ENCODE peak calls at places on chromosomes 4 and X, in nine cellular contexts. C, F, L, A, M, J, Z, W and S are unnamed samples. For H3K27me3, the result is how much of the 10 kb centered on the place peaks cover.

GRCh38 chrX:10981491-10981890 is 129.6 kb upstream of the HCCS start:
- DNase-seq in C (no peak), F (no peak), L (no peak), A (no peak), M (no peak), J (no peak), Z (no peak), W (no peak), S (no peak)

GRCh38 chrX:97026406-97026805 is 142.7 kb downstream of the RPA4 start:
- DNase-seq in C (no peak), F (no peak), L (peak), A (no peak), M (no peak), J (peak), Z (no peak), W (no peak), S (no peak)

GRCh38 chr4:25159837-25160713 is at the start of gene SEPSECS:
- DNase-seq in C (peak), F (peak), L (peak), A (peak), M (peak), J (peak), Z (peak), W (peak), S (peak)

GRCh38 chr4:7140692-7141069 is 51.7 kb upstream of the SORCS2 start:
- DNase-seq in C (no peak), F (no peak), L (no peak), A (no peak), M (no peak), J (no peak), Z (no peak), W (no peak), S (no peak)

GRCh38 chrX:103585421-103586313 is at the start of gene TCEAL4:
- DNase-seq in C (no peak), F (peak), L (peak), A (peak), M (peak), J (peak), Z (peak), W (no peak), S (no peak)

GRCh38 chrX:39802354-39802753 is 295.4 kb downstream of the BCOR start:
- DNase-seq in C (no peak), F (no peak), L (no peak), A (no peak), M (no peak), J (no peak), Z (no peak), W (no peak), S (no peak)

GRCh38 chr4:123889376-123889945 is 492.9 kb downstream of the SPRY1 start:
- DNase-seq in C (no peak), F (no peak), L (no peak), A (peak), M (no peak), J (no peak), Z (no peak), W (no peak), S (no peak)

GRCh38 chrX:120426599-120426998 is 42.5 kb downstream of the LAMP2 start:
- DNase-seq in C (no peak), F (no peak), L (no peak), A (peak), M (no peak), J (no peak), Z (no peak), W (no peak), S (no peak)

GRCh38 chrX:79330022-79330421 is 37.1 kb downstream of the ITM2A start:
- DNase-seq in C (no peak), F (no peak), L (no peak), A (no peak), M (no peak), J (no peak), Z (no peak), W (no peak), S (no peak)

GRCh38 chr4:3871881-3872833 is 106.0 kb downstream of the ADRA2C start:
- DNase-seq in C (no peak), F (peak), L (no peak), A (no peak), M (no peak), J (no peak), Z (no peak), W (no peak), S (no peak)

GRCh38 chrX:136166221-136166855 is 19.0 kb downstream of the FHL1 start:
- DNase-seq in C (no peak), F (no peak), L (peak), A (no peak), M (no peak), J (peak), Z (no peak), W (no peak), S (no peak)

GRCh38 chrX:151759041-151759440 is 24.5 kb downstream of the CNGA2 start:
- DNase-seq in C (no peak), F (no peak), L (no peak), A (no peak), M (no peak), J (no peak), Z (no peak), W (no peak), S (no peak)

GRCh38 chrX:151765026-151765425 is 30.5 kb downstream of the CNGA2 start:
- DNase-seq in C (no peak), F (no peak), L (no peak), A (no peak), M (no peak), J (no peak), Z (no peak), W (peak), S (no peak)

GRCh38 chrX:151762802-151763201 is 28.3 kb downstream of the CNGA2 start:
- DNase-seq in C (no peak), F (no peak), L (no peak), A (no peak), M (no peak), J (no peak), Z (no peak), W (peak), S (no peak)

DNA sequence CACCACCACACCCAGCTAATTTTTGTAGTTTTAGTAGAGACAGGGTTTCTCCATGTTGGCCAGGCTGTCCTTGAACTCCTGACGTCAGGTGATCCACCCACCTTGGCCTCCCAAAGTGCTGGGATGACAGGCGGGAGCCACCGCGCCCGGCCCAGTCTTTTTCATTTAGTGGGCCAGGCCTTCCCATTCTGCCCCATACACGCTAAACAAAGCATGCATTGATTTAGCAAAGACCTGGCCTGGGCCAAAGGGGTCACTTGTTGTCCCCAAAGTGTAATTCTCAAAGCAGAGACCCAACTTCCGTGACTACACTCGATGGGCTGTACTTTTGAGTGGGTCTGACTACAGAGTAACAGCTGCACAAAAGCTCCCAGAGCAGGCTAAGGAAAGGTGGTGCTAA is 29.2 kb downstream of the CNGA2 start:
- DNase-seq in C (no peak), F (no peak), L (no peak), A (no peak), M (no peak), J (no peak), Z (no peak), W (peak), S (no peak)
- H3K27me3 ChIP-seq in C (under half), F (under half), L (under half), A (under half), M (under half), J (under half), Z (under half), W (under half), S (under half)

DNA sequence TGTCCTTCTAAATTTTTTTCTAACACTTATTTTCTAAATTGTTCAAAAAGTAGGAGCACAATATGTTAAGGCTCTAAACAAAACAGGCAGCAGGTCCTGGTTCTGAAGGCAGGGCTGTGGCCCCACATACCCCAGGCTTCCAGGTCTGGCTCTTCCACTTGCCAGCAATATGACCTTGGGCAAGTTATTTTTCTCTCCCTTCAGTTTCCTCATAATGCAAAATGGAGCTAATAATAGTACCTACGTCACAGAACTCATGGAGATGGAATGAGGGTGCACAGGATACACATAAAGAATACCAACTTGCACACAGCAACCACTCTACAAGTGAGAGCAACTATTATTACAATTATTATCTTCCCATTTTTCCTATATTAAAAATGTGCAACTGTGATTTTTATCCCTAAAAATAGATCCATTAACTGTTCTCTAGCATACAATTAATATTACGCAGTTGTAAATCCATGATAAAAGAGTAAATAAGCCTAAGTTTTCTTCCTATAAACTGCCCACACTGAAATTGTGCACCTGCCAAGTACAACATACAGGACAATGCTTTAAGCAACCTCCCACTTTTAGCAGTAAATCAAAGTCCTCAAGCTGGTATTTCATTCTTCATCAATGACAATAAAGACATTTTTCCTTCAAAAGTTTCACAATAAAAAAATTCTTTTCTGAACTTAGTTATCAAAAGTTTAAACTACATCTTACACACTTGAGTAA is 27.0 kb downstream of the OTUD4 start:
- DNase-seq in C (no peak), F (no peak), L (no peak), A (no peak), M (no peak), J (no peak), Z (no peak), W (no peak), S (no peak)
- H3K27ac ChIP-seq in C (no peak), F (no peak), L (no peak), A (no peak), M (no peak), J (no peak), Z (no peak), W (peak), S (no peak)

DNA sequence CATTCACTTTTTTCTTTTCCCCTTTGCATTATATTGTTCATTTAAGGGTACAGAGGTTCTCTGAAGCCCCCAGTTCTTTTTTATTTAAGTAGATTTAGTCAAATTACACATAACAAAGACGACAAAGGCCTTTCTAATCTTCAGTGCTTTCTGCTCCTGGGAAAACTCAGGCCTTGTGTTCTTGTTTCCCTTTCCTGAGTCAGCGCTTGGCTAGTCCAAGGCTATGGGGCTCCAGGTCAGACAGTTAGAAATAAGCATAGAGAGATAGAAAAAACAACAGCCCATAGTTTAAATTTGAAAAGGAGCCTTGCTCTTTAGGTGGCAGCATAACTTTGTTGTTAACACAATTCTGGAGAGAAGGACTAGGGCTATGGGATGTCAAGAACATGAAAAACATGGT is 97.3 kb downstream of the PPP1R2C start:
- DNase-seq in C (no peak), F (no peak), L (peak), A (no peak), M (no peak), J (no peak), Z (no peak), W (no peak), S (no peak)
- H3K27me3 ChIP-seq in C (under half), F (under half), L (under half), A (under half), M (under half), J (under half), Z (under half), W (under half), S (under half)

DNA sequence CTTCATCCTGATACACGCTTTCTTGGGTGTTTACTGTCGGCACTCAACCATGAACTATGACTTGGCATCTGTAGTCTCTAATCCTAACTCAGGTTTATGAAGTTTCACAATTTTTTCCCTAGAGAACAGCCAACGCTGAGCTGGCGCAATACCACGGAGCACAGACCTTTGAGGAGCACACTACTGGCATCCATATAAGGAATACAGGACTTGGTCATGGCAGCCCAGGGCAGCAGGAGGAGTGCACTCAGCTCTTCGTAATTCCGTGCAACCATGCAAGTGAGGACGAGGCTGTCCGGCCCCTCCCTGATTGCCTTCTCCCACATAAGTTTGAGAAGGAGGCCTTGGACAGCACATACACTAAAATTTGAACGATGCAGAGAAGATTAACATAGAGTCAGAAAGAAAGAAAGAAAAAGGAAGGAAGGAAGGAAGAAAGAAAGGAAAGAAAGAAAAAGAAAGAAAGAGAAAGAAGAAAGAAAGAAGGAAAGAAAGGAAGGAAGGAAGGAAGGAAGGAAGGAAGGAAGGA is 41.0 kb upstream of the PDLIM5 start:
- DNase-seq in C (no peak), F (no peak), L (peak), A (no peak), M (no peak), J (peak), Z (peak), W (peak), S (no peak)
- H3K27ac ChIP-seq in C (peak), F (no peak), L (no peak), A (no peak), M (no peak), J (no peak), Z (peak), W (peak), S (no peak)

GRCh38 chr4:24001945-24002640 is 112.2 kb upstream of the PPARGC1A start:
- DNase-seq in C (no peak), F (no peak), L (no peak), A (no peak), M (no peak), J (no peak), Z (no peak), W (no peak), S (no peak)
- H3K27me3 ChIP-seq in C (under half), F (under half), L (under half), A (under half), M (under half), J (under half), Z (under half), W (under half), S (under half)

GRCh38 chrX:139211568-139212182 is 318.9 kb upstream of the F9 start:
- DNase-seq in C (no peak), F (no peak), L (no peak), A (no peak), M (no peak), J (no peak), Z (no peak), W (no peak), S (no peak)
- H3K27ac ChIP-seq in C (no peak), F (no peak), L (no peak), A (no peak), M (no peak), J (no peak), Z (no peak), W (no peak), S (no peak)

DNA sequence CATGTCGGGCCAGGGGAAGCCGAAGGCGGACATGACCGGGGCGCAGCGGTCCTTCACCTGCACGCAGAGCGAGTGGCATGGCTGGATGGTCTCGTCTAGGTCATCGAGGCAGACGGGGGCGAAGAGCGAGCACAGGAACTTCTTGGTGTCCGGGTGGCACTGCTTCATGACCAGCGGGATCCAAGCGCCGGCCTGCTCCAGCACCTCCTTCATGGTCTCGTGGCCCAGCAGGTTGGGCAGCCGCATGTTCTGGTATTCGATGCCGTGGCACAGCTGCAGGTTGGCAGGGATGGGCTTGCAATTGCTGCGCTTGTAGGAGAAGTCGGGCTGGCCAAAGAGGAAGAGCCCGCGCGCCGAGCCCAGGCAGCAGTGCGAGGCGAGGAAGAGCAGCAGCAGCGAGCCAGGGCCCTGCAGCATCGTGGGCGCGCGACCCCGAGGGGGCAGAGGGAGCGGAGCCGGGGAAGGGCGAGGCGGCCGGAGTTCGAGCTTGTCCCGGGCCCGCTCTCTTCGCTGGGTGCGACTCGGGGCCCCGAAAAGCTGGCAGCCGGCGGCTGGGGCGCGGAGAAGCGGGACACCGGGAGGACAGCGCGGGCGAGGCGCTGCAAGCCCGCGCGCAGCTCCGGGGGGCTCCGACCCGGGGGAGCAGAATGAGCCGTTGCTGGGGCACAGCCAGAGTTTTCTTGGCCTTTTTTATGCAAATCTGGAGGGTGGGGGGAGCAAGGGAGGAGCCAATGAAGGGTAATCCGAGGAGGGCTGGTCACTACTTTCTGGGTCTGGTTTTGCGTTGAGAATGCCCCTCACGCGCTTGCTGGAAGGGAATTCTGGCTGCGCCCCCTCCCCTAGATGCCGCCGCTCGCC is at the start of gene SFRP2:
- DNase-seq in C (no peak), F (peak), L (peak), A (no peak), M (peak), J (no peak), Z (no peak), W (no peak), S (no peak)
- H3K27me3 ChIP-seq in C (half or more), F (under half), L (half or more), A (under half), M (under half), J (under half), Z (under half), W (under half), S (half or more)